ENCODE peak calls at places on chromosomes 2 and 18, in nine cellular contexts. J is stimulated activated CD8-positive, alpha-beta memory T cell treated with anti-CD3 and anti-CD28 coated beads, Interleukin-2, amount 100 ng/mL, for 1 hour; I is Calu3; L is iris pigment epithelial cell; G is SK-MEL-5; P is HAP-1; Q is GM10248; F is sciatic nerve; D is activated naive CD8-positive, alpha-beta T cell treated with anti-CD3 and anti-CD28 coated beads, Interleukin-2, amount 50 U/mL, for 24 hours. A is an unnamed sample.

GRCh38 chr2:44935854-44936185 is 5.7 kb upstream of the SIX3 start:
- DNase-seq in D (no peak), G (no peak), Q (no peak), P (no peak), F (no peak), L (no peak), J (no peak), I (no peak), A (no peak)

GRCh38 chr2:199495147-199495546 is 37.4 kb upstream of the SATB2 start:
- DNase-seq in D (no peak), I (no peak), J (no peak), Q (no peak), G (no peak), P (no peak), F (no peak), L (no peak), A (no peak)

GRCh38 chr2:19895535-19895934 is 6.2 kb downstream of the TTC32 start:
- DNase-seq in Q (no peak), F (no peak), D (no peak), I (no peak), J (no peak), P (no peak), L (no peak), G (no peak), A (no peak)

GRCh38 chr18:71107220-71107619 is 818.4 kb downstream of the SOCS6 start:
- DNase-seq in D (no peak), P (no peak), J (no peak), L (no peak), G (no peak), I (no peak), Q (no peak), F (no peak), A (no peak)

GRCh38 chr2:128809880-128810279 is 491.2 kb upstream of the HS6ST1 start:
- DNase-seq in P (no peak), J (no peak), G (no peak), D (no peak), F (no peak), I (no peak), Q (no peak), L (no peak), A (no peak)

GRCh38 chr2:12556762-12557161 is 160.0 kb upstream of the TRIB2 start:
- DNase-seq in F (no peak), D (peak), P (no peak), L (peak), J (no peak), Q (no peak), G (no peak), I (peak), A (no peak)

GRCh38 chr2:64222942-64223511 is 78.8 kb upstream of the PELI1 start:
- DNase-seq in I (no peak), D (no peak), L (no peak), J (no peak), G (no peak), Q (peak), F (no peak), P (no peak), A (no peak)

GRCh38 chr2:102915128-102915527 is 153.3 kb downstream of the TMEM182 start:
- DNase-seq in F (no peak), I (no peak), Q (no peak), G (no peak), D (no peak), J (no peak), L (peak), P (no peak), A (no peak)

GRCh38 chr18:79227617-79228016 is 158.4 kb downstream of the ATP9B start:
- DNase-seq in Q (no peak), I (no peak), P (no peak), G (no peak), L (no peak), F (no peak), J (no peak), D (no peak), A (no peak)

GRCh38 chr2:43524180-43524965 is 71.5 kb downstream of the THADA start:
- DNase-seq in L (peak), F (no peak), I (no peak), J (no peak), Q (no peak), G (no peak), P (peak), D (no peak), A (no peak)

GRCh38 chr2:145910416-145910815 is 1390.5 kb upstream of the ZEB2 start:
- DNase-seq in G (no peak), P (no peak), Q (no peak), J (no peak), D (no peak), F (no peak), L (no peak), I (no peak), A (no peak)